ENCODE peak calls at places on chromosomes 3 and 15, in nine cellular contexts. One of them, this sample, is unnamed.

GRCh38 chr15:69792823-69793222 is 304.9 kb downstream of the TLE3 start:
- DNase-seq in hepatocyte: no peak
- DNase-seq in neuronal stem cell: no peak
- DNase-seq in CD8-positive, alpha-beta memory T cell: no peak
- DNase-seq in transverse colon: no peak
- DNase-seq in fibroblast of lung: no peak
- DNase-seq in upper lobe of right lung: no peak
- DNase-seq in colonic mucosa: no peak
- DNase-seq in small intestine: no peak
- DNase-seq in this sample: no peak

GRCh38 chr3:111538687-111539086 is 3.3 kb upstream of the CD96 start:
- DNase-seq in hepatocyte: no peak
- DNase-seq in neuronal stem cell: no peak
- DNase-seq in CD8-positive, alpha-beta memory T cell: peak; percentile 23
- DNase-seq in transverse colon: no peak
- DNase-seq in fibroblast of lung: peak; percentile 73
- DNase-seq in upper lobe of right lung: no peak
- DNase-seq in colonic mucosa: no peak
- DNase-seq in small intestine: no peak
- DNase-seq in this sample: no peak

GRCh38 chr15:92365079-92365478 is 28.6 kb upstream of the ST8SIA2 start:
- DNase-seq in hepatocyte: peak; percentile 69
- DNase-seq in neuronal stem cell: no peak
- DNase-seq in CD8-positive, alpha-beta memory T cell: no peak
- DNase-seq in transverse colon: peak; percentile 34
- DNase-seq in fibroblast of lung: peak; percentile 24
- DNase-seq in upper lobe of right lung: no peak
- DNase-seq in colonic mucosa: peak; percentile 22
- DNase-seq in small intestine: peak; percentile 47
- DNase-seq in this sample: no peak

GRCh38 chr3:124985358-124985757 is 50.8 kb upstream of the MUC13 start:
- DNase-seq in hepatocyte: peak; percentile 40
- DNase-seq in neuronal stem cell: no peak
- DNase-seq in CD8-positive, alpha-beta memory T cell: no peak
- DNase-seq in transverse colon: no peak
- DNase-seq in fibroblast of lung: peak; percentile 86
- DNase-seq in upper lobe of right lung: no peak
- DNase-seq in colonic mucosa: peak; percentile 59
- DNase-seq in small intestine: no peak
- DNase-seq in this sample: no peak

GRCh38 chr3:170961616-170962400 is 53.4 kb upstream of the EIF5A2 start:
- DNase-seq in hepatocyte: peak; percentile 50
- DNase-seq in neuronal stem cell: peak; percentile 17
- DNase-seq in CD8-positive, alpha-beta memory T cell: no peak
- DNase-seq in transverse colon: no peak
- DNase-seq in fibroblast of lung: peak; percentile 69
- DNase-seq in upper lobe of right lung: no peak
- DNase-seq in colonic mucosa: peak; percentile 27
- DNase-seq in small intestine: peak; percentile 59
- DNase-seq in this sample: no peak

GRCh38 chr15:82585072-82585471 is 44.8 kb upstream of the RPS17 start:
- DNase-seq in hepatocyte: peak; percentile 43
- DNase-seq in neuronal stem cell: no peak
- DNase-seq in CD8-positive, alpha-beta memory T cell: no peak
- DNase-seq in transverse colon: no peak
- DNase-seq in fibroblast of lung: peak; percentile 54
- DNase-seq in upper lobe of right lung: no peak
- DNase-seq in colonic mucosa: no peak
- DNase-seq in small intestine: no peak
- DNase-seq in this sample: no peak

GRCh38 chr3:62818347-62818746 is 56.9 kb downstream of the CADPS start:
- DNase-seq in hepatocyte: no peak
- DNase-seq in neuronal stem cell: no peak
- DNase-seq in CD8-positive, alpha-beta memory T cell: no peak
- DNase-seq in transverse colon: no peak
- DNase-seq in fibroblast of lung: no peak
- DNase-seq in upper lobe of right lung: no peak
- DNase-seq in colonic mucosa: no peak
- DNase-seq in small intestine: no peak
- DNase-seq in this sample: no peak

GRCh38 chr3:30693470-30694120 is 87.2 kb downstream of the TGFBR2 start:
- DNase-seq in hepatocyte: peak; percentile 80
- DNase-seq in neuronal stem cell: peak; percentile 45
- DNase-seq in CD8-positive, alpha-beta memory T cell: peak; percentile 68
- DNase-seq in transverse colon: peak; percentile 30
- DNase-seq in fibroblast of lung: peak; percentile 83
- DNase-seq in upper lobe of right lung: no peak
- DNase-seq in colonic mucosa: peak; percentile 47
- DNase-seq in small intestine: peak; percentile 74
- DNase-seq in this sample: no peak

GRCh38 chr3:158701666-158702065 is 29.2 kb upstream of the LXN start:
- DNase-seq in hepatocyte: no peak
- DNase-seq in neuronal stem cell: no peak
- DNase-seq in CD8-positive, alpha-beta memory T cell: no peak
- DNase-seq in transverse colon: no peak
- DNase-seq in fibroblast of lung: peak; percentile 40
- DNase-seq in upper lobe of right lung: no peak
- DNase-seq in colonic mucosa: no peak
- DNase-seq in small intestine: no peak
- DNase-seq in this sample: no peak

GRCh38 chr3:112855883-112856282 is 9.2 kb upstream of the CD200R1L start:
- DNase-seq in hepatocyte: no peak
- DNase-seq in neuronal stem cell: no peak
- DNase-seq in CD8-positive, alpha-beta memory T cell: no peak
- DNase-seq in transverse colon: no peak
- DNase-seq in fibroblast of lung: no peak
- DNase-seq in upper lobe of right lung: no peak
- DNase-seq in colonic mucosa: no peak
- DNase-seq in small intestine: no peak
- DNase-seq in this sample: no peak

GRCh38 chr15:74789171-74789627 is 7.3 kb downstream of the CSK start:
- DNase-seq in hepatocyte: peak; percentile 47
- DNase-seq in neuronal stem cell: no peak
- DNase-seq in CD8-positive, alpha-beta memory T cell: no peak
- DNase-seq in transverse colon: peak; percentile 89
- DNase-seq in fibroblast of lung: no peak
- DNase-seq in upper lobe of right lung: peak; percentile 63
- DNase-seq in colonic mucosa: peak; percentile 92
- DNase-seq in small intestine: peak; percentile 93
- DNase-seq in this sample: peak; percentile 46

GRCh38 chr15:44087578-44088190 is 107.4 kb downstream of the FRMD5 start:
- DNase-seq in hepatocyte: peak; percentile 45
- DNase-seq in neuronal stem cell: no peak
- DNase-seq in CD8-positive, alpha-beta memory T cell: no peak
- DNase-seq in transverse colon: no peak
- DNase-seq in fibroblast of lung: peak; percentile 88
- DNase-seq in upper lobe of right lung: no peak
- DNase-seq in colonic mucosa: no peak
- DNase-seq in small intestine: no peak
- DNase-seq in this sample: no peak

GRCh38 chr3:179738998-179739397 is 86.2 kb downstream of the USP13 start:
- DNase-seq in hepatocyte: no peak
- DNase-seq in neuronal stem cell: no peak
- DNase-seq in CD8-positive, alpha-beta memory T cell: no peak
- DNase-seq in transverse colon: no peak
- DNase-seq in fibroblast of lung: no peak
- DNase-seq in upper lobe of right lung: no peak
- DNase-seq in colonic mucosa: no peak
- DNase-seq in small intestine: no peak
- DNase-seq in this sample: no peak

GRCh38 chr3:188309437-188310269 is 155.7 kb downstream of the LPP start:
- DNase-seq in hepatocyte: no peak
- DNase-seq in neuronal stem cell: no peak
- DNase-seq in CD8-positive, alpha-beta memory T cell: no peak
- DNase-seq in transverse colon: no peak
- DNase-seq in fibroblast of lung: no peak
- DNase-seq in upper lobe of right lung: no peak
- DNase-seq in colonic mucosa: no peak
- DNase-seq in small intestine: no peak
- DNase-seq in this sample: no peak

GRCh38 chr3:84961492-84962255 is 2.9 kb downstream of the CADM2 start:
- DNase-seq in hepatocyte: no peak
- DNase-seq in neuronal stem cell: no peak
- DNase-seq in CD8-positive, alpha-beta memory T cell: no peak
- DNase-seq in transverse colon: no peak
- DNase-seq in fibroblast of lung: no peak
- DNase-seq in upper lobe of right lung: no peak
- DNase-seq in colonic mucosa: no peak
- DNase-seq in small intestine: no peak
- DNase-seq in this sample: no peak

GRCh38 chr3:14170569-14171159 is 7.7 kb downstream of the XPC start:
- DNase-seq in hepatocyte: no peak
- DNase-seq in neuronal stem cell: no peak
- DNase-seq in CD8-positive, alpha-beta memory T cell: no peak
- DNase-seq in transverse colon: no peak
- DNase-seq in fibroblast of lung: peak; percentile 50
- DNase-seq in upper lobe of right lung: no peak
- DNase-seq in colonic mucosa: no peak
- DNase-seq in small intestine: no peak
- DNase-seq in this sample: no peak
- H3K27ac ChIP-seq in hepatocyte: peak overlapping the region; percentile 8
- H3K27ac ChIP-seq in neuronal stem cell: no peak overlapping the region
- H3K27ac ChIP-seq in CD8-positive, alpha-beta memory T cell: no peak overlapping the region
- H3K27ac ChIP-seq in transverse colon: no peak overlapping the region
- H3K27ac ChIP-seq in fibroblast of lung: peak overlapping the region; percentile 48
- H3K27ac ChIP-seq in upper lobe of right lung: no peak overlapping the region
- H3K27ac ChIP-seq in colonic mucosa: no peak overlapping the region
- H3K27ac ChIP-seq in small intestine: no peak overlapping the region
- H3K27ac ChIP-seq in this sample: no peak overlapping the region

GRCh38 chr3:66586853-66587252 is 86.0 kb upstream of the LRIG1 start:
- DNase-seq in hepatocyte: no peak
- DNase-seq in neuronal stem cell: no peak
- DNase-seq in CD8-positive, alpha-beta memory T cell: no peak
- DNase-seq in transverse colon: no peak
- DNase-seq in fibroblast of lung: no peak
- DNase-seq in upper lobe of right lung: no peak
- DNase-seq in colonic mucosa: no peak
- DNase-seq in small intestine: no peak
- DNase-seq in this sample: no peak
- H3K27me3 ChIP-seq in hepatocyte: no peaks in the 10 kb centered on the region
- H3K27me3 ChIP-seq in neuronal stem cell: no peaks in the 10 kb centered on the region
- H3K27me3 ChIP-seq in CD8-positive, alpha-beta memory T cell: peaks cover 23% of the 10 kb centered on the region
- H3K27me3 ChIP-seq in transverse colon: no peaks in the 10 kb centered on the region
- H3K27me3 ChIP-seq in fibroblast of lung: no peaks in the 10 kb centered on the region
- H3K27me3 ChIP-seq in upper lobe of right lung: no peaks in the 10 kb centered on the region
- H3K27me3 ChIP-seq in colonic mucosa: no peaks in the 10 kb centered on the region
- H3K27me3 ChIP-seq in small intestine: no peaks in the 10 kb centered on the region
- H3K27me3 ChIP-seq in this sample: peaks cover 5% of the 10 kb centered on the region

GRCh38 chr3:44984335-44984734 is 8.3 kb downstream of the EXOSC7 start:
- DNase-seq in hepatocyte: no peak
- DNase-seq in neuronal stem cell: no peak
- DNase-seq in CD8-positive, alpha-beta memory T cell: no peak
- DNase-seq in transverse colon: no peak
- DNase-seq in fibroblast of lung: no peak
- DNase-seq in upper lobe of right lung: no peak
- DNase-seq in colonic mucosa: no peak
- DNase-seq in small intestine: no peak
- DNase-seq in this sample: no peak
- H3K9me3 ChIP-seq in hepatocyte: no peaks in the 10 kb centered on the region
- H3K9me3 ChIP-seq in neuronal stem cell: peaks cover 8% of the 10 kb centered on the region
- H3K9me3 ChIP-seq in CD8-positive, alpha-beta memory T cell: no peaks in the 10 kb centered on the region
- H3K9me3 ChIP-seq in transverse colon: no peaks in the 10 kb centered on the region
- H3K9me3 ChIP-seq in fibroblast of lung: no peaks in the 10 kb centered on the region
- H3K9me3 ChIP-seq in upper lobe of right lung: no peaks in the 10 kb centered on the region
- H3K9me3 ChIP-seq in colonic mucosa: no peaks in the 10 kb centered on the region
- H3K9me3 ChIP-seq in small intestine: no peaks in the 10 kb centered on the region
- H3K9me3 ChIP-seq in this sample: no peaks in the 10 kb centered on the region

GRCh38 chr3:186105543-186105942 is 3.3 kb downstream of the ETV5 start:
- DNase-seq in hepatocyte: no peak
- DNase-seq in neuronal stem cell: no peak
- DNase-seq in CD8-positive, alpha-beta memory T cell: no peak
- DNase-seq in transverse colon: no peak
- DNase-seq in fibroblast of lung: no peak
- DNase-seq in upper lobe of right lung: no peak
- DNase-seq in colonic mucosa: no peak
- DNase-seq in small intestine: no peak
- DNase-seq in this sample: no peak

GRCh38 chr3:186108941-186109865 is at the start of gene ETV5:
- DNase-seq in hepatocyte: peak; percentile 99
- DNase-seq in neuronal stem cell: peak; percentile 99
- DNase-seq in CD8-positive, alpha-beta memory T cell: peak; percentile 84
- DNase-seq in transverse colon: peak; percentile 98
- DNase-seq in fibroblast of lung: peak; percentile 100
- DNase-seq in upper lobe of right lung: peak; percentile 99
- DNase-seq in colonic mucosa: peak; percentile 99
- DNase-seq in small intestine: peak; percentile 99
- DNase-seq in this sample: peak; percentile 80

GRCh38 chr3:186108106-186108940 is 566 bp downstream of the ETV5 start:
- DNase-seq in hepatocyte: peak; percentile 78
- DNase-seq in neuronal stem cell: peak; percentile 78
- DNase-seq in CD8-positive, alpha-beta memory T cell: peak; percentile 17
- DNase-seq in transverse colon: no peak
- DNase-seq in fibroblast of lung: peak; percentile 66
- DNase-seq in upper lobe of right lung: peak; percentile 78
- DNase-seq in colonic mucosa: peak; percentile 37
- DNase-seq in small intestine: no peak
- DNase-seq in this sample: no peak

GRCh38 chr3:186109897-186110803 is 1.3 kb upstream of the ETV5 start:
- DNase-seq in hepatocyte: peak; percentile 42
- DNase-seq in neuronal stem cell: no peak
- DNase-seq in CD8-positive, alpha-beta memory T cell: peak; percentile 18
- DNase-seq in transverse colon: no peak
- DNase-seq in fibroblast of lung: peak; percentile 57
- DNase-seq in upper lobe of right lung: peak; percentile 77
- DNase-seq in colonic mucosa: peak; percentile 30
- DNase-seq in small intestine: no peak
- DNase-seq in this sample: no peak

GRCh38 chr3:186107148-186108105 is 1.5 kb downstream of the ETV5 start:
- DNase-seq in hepatocyte: peak; percentile 81
- DNase-seq in neuronal stem cell: peak; percentile 86
- DNase-seq in CD8-positive, alpha-beta memory T cell: peak; percentile 44
- DNase-seq in transverse colon: peak; percentile 51
- DNase-seq in fibroblast of lung: peak; percentile 84
- DNase-seq in upper lobe of right lung: peak; percentile 84
- DNase-seq in colonic mucosa: peak; percentile 70
- DNase-seq in small intestine: peak; percentile 28
- DNase-seq in this sample: peak; percentile 20
- H3K27ac ChIP-seq in hepatocyte: peak overlapping the region; percentile 21
- H3K27ac ChIP-seq in neuronal stem cell: peak overlapping the region; percentile 90
- H3K27ac ChIP-seq in CD8-positive, alpha-beta memory T cell: no peak overlapping the region
- H3K27ac ChIP-seq in transverse colon: peak overlapping the region; percentile 83
- H3K27ac ChIP-seq in fibroblast of lung: peak overlapping the region; percentile 76
- H3K27ac ChIP-seq in upper lobe of right lung: peak overlapping the region; percentile 86
- H3K27ac ChIP-seq in colonic mucosa: no peak overlapping the region
- H3K27ac ChIP-seq in small intestine: no peak overlapping the region
- H3K27ac ChIP-seq in this sample: no peak overlapping the region